ENCODE peak calls at places on chromosome 17, in ten cellular contexts. X is AG20443; F is cortex of kidney; D is GM12865; S is DMS153; U is NCI-H345; N is nucleus accumbens; K is stimulated activated CD4-positive, alpha-beta T cell treated with anti-CD3 and anti-CD28 coated beads, Interleukin-1b, Interleukin-23, amount 100 ng/mL, for 24 hours; G is EL; W is hippocampal formation. A is an unnamed sample.

GRCh38 chr17:64083571-64084085 is 46.3 kb downstream of the ERN1 start:
- DNase-seq in N (no peak), F (no peak), X (no peak), S (no peak), D (no peak), G (no peak), U (no peak), W (no peak), K (no peak), A (no peak)

GRCh38 chr17:43383826-43384475 is 14.8 kb upstream of the ARL4D start:
- DNase-seq in K (no peak), D (no peak), W (no peak), X (no peak), G (no peak), S (no peak), U (no peak), F (no peak), N (no peak), A (no peak)

GRCh38 chr17:792277-792676 is 10.1 kb downstream of the MRM3 start:
- DNase-seq in N (no peak), K (no peak), F (no peak), X (no peak), D (no peak), G (no peak), S (no peak), U (no peak), W (no peak), A (peak)

GRCh38 chr17:28405632-28406477 is at the start of gene SLC46A1:
- DNase-seq in K (peak), F (no peak), U (peak), S (no peak), G (peak), N (peak), D (peak), X (peak), W (peak), A (peak)

GRCh38 chr17:57747221-57748017 is 2.3 kb upstream of the CCDC182 start:
- DNase-seq in W (peak), F (no peak), U (peak), N (no peak), D (peak), X (peak), K (peak), S (peak), G (peak), A (peak)

GRCh38 chr17:73998246-73999220 is 204.9 kb upstream of the RPL38 start:
- DNase-seq in K (peak), W (no peak), X (peak), G (no peak), S (peak), N (no peak), F (no peak), U (peak), D (peak), A (peak)

GRCh38 chr17:77826132-77826873 is 132.2 kb upstream of the TNRC6C start:
- DNase-seq in W (no peak), D (no peak), G (no peak), N (no peak), X (no peak), K (no peak), F (no peak), U (no peak), S (no peak), A (no peak)

GRCh38 chr17:78421084-78421533 is 42.7 kb downstream of the PGS1 start:
- DNase-seq in S (no peak), D (no peak), G (no peak), K (no peak), X (no peak), U (no peak), F (no peak), N (no peak), W (no peak), A (no peak)

GRCh38 chr17:59746849-59747445 is 39.5 kb downstream of the VMP1 start:
- DNase-seq in S (peak), N (no peak), W (no peak), X (peak), F (no peak), K (no peak), U (no peak), G (peak), D (peak), A (no peak)

A was measured in posterior cingulate gyrus.